ENCODE peak calls at places on chromosome 10, in eight cellular contexts. S is tibial artery, I is GM12865, P is stomach, Z is HL-60, Y is HAP-1, H is WERI-Rb-1, A is IMR-90. G is an unnamed sample.

GRCh38 chr10:73039635-73040034 is 57.0 kb downstream of the P4HA1 start:
- DNase-seq in Z (no peak), P (no peak), S (peak), I (no peak), A (peak), H (no peak), Y (no peak), G (no peak)

GRCh38 chr10:110995301-110995700 is 75.9 kb downstream of the SHOC2 start:
- DNase-seq in S (no peak), P (no peak), A (no peak), Z (no peak), Y (no peak), I (no peak), H (no peak), G (no peak)

GRCh38 chr10:76178561-76179292 is 747.3 kb downstream of the LRMDA start:
- DNase-seq in I (no peak), A (no peak), Z (no peak), H (no peak), Y (no peak), P (no peak), S (no peak), G (no peak)

GRCh38 chr10:109676703-109677102 is 246.6 kb downstream of the XPNPEP1 start:
- DNase-seq in P (no peak), I (no peak), Z (no peak), S (no peak), H (no peak), A (no peak), Y (no peak), G (no peak)

GRCh38 chr10:16521311-16522016 is at the start of gene C1QL3:
- DNase-seq in Y (no peak), A (peak), S (no peak), Z (no peak), H (no peak), I (peak), P (peak), G (no peak)

GRCh38 chr10:127908106-127908957 is 1.4 kb downstream of the PTPRE start:
- DNase-seq in H (no peak), P (no peak), S (no peak), Y (no peak), Z (no peak), I (no peak), A (peak), G (no peak)

GRCh38 chr10:113897693-113898618 is 43.5 kb downstream of the NHLRC2 start:
- DNase-seq in A (no peak), I (no peak), P (no peak), Y (no peak), Z (no peak), H (no peak), S (no peak), G (no peak)

GRCh38 chr10:74373059-74373458 is 222.0 kb downstream of the ADK start:
- DNase-seq in Z (no peak), I (no peak), Y (no peak), A (peak), P (no peak), H (no peak), S (no peak), G (no peak)

GRCh38 chr10:16483241-16483917 is 38.3 kb downstream of the C1QL3 start:
- DNase-seq in A (no peak), S (no peak), I (peak), Z (no peak), Y (no peak), P (no peak), H (no peak), G (no peak)

GRCh38 chr10:61901829-61902447 is 439 bp downstream of the ARID5B start:
- DNase-seq in A (no peak), P (no peak), I (peak), Y (peak), Z (no peak), S (no peak), H (no peak), G (peak)

GRCh38 chr10:80493482-80494021 is 39.4 kb downstream of the TSPAN14 start:
- DNase-seq in I (peak), Z (no peak), S (peak), P (peak), A (no peak), H (no peak), Y (no peak), G (no peak)

GRCh38 chr10:74738052-74738451 is 88.3 kb upstream of the KAT6B start:
- DNase-seq in S (no peak), A (peak), I (peak), P (no peak), Y (no peak), H (no peak), Z (no peak), G (no peak)

GRCh38 chr10:102460836-102461186 is 9.5 kb upstream of the C10orf95 start:
- DNase-seq in P (no peak), I (no peak), Y (no peak), A (no peak), H (no peak), S (no peak), Z (no peak), G (no peak)

GRCh38 chr10:53536322-53536721 is 763.7 kb upstream of the MBL2 start:
- DNase-seq in A (peak), P (no peak), S (no peak), Y (no peak), I (no peak), Z (no peak), H (no peak), G (no peak)

GRCh38 chr10:66180651-66181318 is 745.1 kb upstream of the LRRTM3 start:
- DNase-seq in Z (peak), H (peak), I (peak), S (no peak), Y (peak), P (no peak), A (peak), G (peak)

GRCh38 chr10:52984169-52984568 is 211.6 kb upstream of the MBL2 start:
- DNase-seq in Y (no peak), H (no peak), A (peak), S (no peak), I (no peak), Z (no peak), P (no peak), G (no peak)

GRCh38 chr10:57716884-57717283 is 550.8 kb downstream of the IPMK start:
- DNase-seq in I (no peak), S (no peak), H (no peak), A (peak), Z (no peak), P (no peak), Y (no peak), G (no peak)

GRCh38 chr10:112802411-112803060 is 147.5 kb upstream of the TCF7L2 start:
- DNase-seq in P (no peak), Z (no peak), I (no peak), H (no peak), Y (no peak), S (no peak), A (no peak), G (no peak)

GRCh38 chr10:117532451-117533107 is 10.0 kb upstream of the EMX2 start:
- DNase-seq in Z (no peak), A (no peak), P (no peak), I (no peak), Y (no peak), H (no peak), S (no peak), G (no peak)
- H3K4me3 ChIP-seq in Z (no peak), A (no peak), P (no peak), I (no peak), Y (no peak), H (no peak), S (no peak), G (no peak)

GRCh38 chr10:70053896-70054641 is 1.4 kb downstream of the MACROH2A2 start:
- DNase-seq in H (peak), Y (peak), S (no peak), I (no peak), A (no peak), Z (no peak), P (no peak), G (no peak)
- H3K4me3 ChIP-seq in H (peak), Y (peak), S (peak), I (peak), A (peak), Z (peak), P (peak), G (peak)

GRCh38 chr10:34780818-34781380 is 34.2 kb downstream of the PARD3 start:
- DNase-seq in P (no peak), A (peak), I (peak), Y (peak), H (peak), S (peak), Z (no peak), G (no peak)
- H3K4me3 ChIP-seq in P (no peak), A (no peak), I (no peak), Y (no peak), H (no peak), S (peak), Z (no peak), G (no peak)

DNA sequence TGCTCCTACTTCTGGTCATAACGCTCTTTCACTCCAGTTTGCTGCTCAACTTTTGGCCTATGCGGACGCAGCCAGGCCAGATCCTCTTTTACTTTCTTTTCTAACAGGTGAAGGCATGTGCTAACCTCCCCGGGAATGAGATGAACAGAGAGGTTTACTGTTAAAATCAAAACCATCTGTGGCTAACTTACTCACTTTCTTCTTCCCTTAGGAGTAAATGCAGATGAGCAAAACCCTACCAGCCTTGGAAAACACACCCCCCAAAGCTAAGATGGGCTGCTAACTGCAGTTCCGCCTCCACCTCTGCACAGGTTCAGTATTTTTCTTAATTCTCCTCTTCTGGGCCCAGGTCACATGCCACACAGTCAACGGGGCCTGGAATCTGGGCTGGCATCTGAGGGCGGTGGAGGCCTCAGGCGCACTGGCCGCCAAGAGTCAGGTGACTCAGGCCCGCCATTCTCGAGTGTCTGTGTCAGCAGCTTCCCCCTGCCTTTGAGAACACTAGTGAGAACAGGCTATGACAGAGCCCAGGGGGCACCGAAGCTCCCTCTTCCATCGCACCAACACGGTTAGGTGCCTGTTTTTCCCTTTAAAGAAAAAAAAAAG is 11.1 kb downstream of the FAM53B start:
- DNase-seq in Y (no peak), A (peak), Z (no peak), P (no peak), S (peak), I (peak), H (no peak), G (no peak)
- H3K4me3 ChIP-seq in Y (no peak), A (no peak), Z (no peak), P (no peak), S (no peak), I (peak), H (no peak), G (no peak)

GRCh38 chr10:3054816-3055202 is 12.5 kb upstream of the PFKP start:
- DNase-seq in Z (no peak), I (no peak), A (no peak), P (no peak), S (no peak), H (no peak), Y (no peak), G (no peak)

GRCh38 chr10:3054183-3054815 is 13.0 kb upstream of the PFKP start:
- DNase-seq in A (peak), Z (no peak), S (no peak), H (no peak), I (no peak), Y (no peak), P (no peak), G (no peak)

GRCh38 chr10:3053145-3053544 is 14.2 kb upstream of the PFKP start:
- DNase-seq in P (no peak), Z (no peak), H (no peak), Y (no peak), I (no peak), A (no peak), S (no peak), G (no peak)

GRCh38 chr10:3057946-3058345 is 9.4 kb upstream of the PFKP start:
- DNase-seq in Z (no peak), Y (no peak), P (no peak), I (no peak), H (no peak), A (no peak), S (no peak), G (no peak)

DNA sequence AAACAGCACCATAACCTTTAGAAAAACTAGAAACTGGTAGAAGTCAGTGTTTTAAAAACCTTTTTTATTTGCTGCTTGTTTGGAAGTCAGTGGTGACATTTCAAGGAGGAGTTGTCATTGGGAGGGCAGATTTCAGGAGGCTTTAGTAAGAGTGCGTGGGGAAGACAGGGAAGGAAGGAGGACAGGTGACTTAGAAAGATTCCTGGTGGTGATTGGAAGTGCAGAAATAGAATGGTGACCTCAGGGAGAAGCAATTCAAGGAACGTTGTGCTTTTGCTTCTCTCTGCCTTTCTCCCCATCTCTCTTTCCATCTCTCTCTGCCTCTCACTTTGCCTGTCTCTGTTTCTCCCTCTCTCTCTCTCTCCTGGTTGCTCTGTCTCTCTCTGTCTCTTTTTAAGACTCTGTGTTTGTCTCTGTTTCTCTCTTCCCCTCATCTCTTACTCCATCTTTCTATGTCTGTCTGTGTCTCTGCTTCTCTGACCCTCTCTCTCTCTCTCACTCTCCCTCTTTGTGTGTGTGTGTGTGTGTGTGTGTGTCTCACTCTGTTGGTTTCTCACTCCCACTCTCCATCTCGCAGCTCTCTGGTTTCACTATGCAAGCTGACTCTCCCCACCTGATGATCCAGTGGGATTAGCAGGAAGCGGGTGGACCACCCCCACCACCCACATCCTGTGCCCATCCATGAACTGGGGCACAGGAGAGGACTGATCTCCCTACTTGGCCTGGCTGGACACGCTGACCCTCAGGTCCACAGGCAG is 10.9 kb upstream of the PFKP start:
- DNase-seq in H (no peak), S (no peak), I (no peak), P (no peak), Y (no peak), Z (no peak), A (peak), G (no peak)
- H3K4me3 ChIP-seq in H (no peak), S (no peak), I (no peak), P (no peak), Y (no peak), Z (no peak), A (no peak), G (no peak)

DNA sequence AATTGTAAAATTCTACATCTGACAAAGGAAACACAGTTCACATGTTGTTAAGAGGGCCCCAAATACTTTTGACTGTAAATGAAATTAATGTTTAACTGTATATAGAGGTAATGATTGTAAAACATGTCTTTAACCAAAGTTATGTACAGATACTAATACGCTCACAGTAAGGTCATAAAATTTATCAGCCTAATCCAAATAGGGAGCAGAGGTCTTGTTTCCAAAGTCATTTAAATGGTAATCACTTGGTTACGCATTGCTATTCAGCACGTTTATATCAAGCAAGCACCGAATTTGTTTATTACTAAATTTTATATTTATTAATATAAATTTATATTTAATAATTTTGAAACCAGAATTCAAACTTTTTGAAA is 1.4 kb downstream of the PHYHIPL start:
- DNase-seq in I (no peak), H (no peak), A (no peak), Y (no peak), P (no peak), S (no peak), Z (no peak), G (no peak)
- H3K4me3 ChIP-seq in I (no peak), H (peak), A (no peak), Y (no peak), P (no peak), S (no peak), Z (no peak), G (no peak)